ENCODE peak calls at places on chromosomes 16 and 17, in eight cellular contexts. L, G, N, X, B, J, W and T are unnamed samples.

GRCh38 chr17:43068570-43069367 is 43.7 kb downstream of the RND2 start:
- DNase-seq in L (no peak), X (no peak), W (no peak), J (no peak), B (no peak), N (no peak), G (no peak), T (no peak)

GRCh38 chr17:16986391-16986790 is 14.5 kb upstream of the TNFRSF13B start:
- DNase-seq in G (no peak), X (no peak), B (no peak), J (no peak), L (no peak), N (no peak), W (no peak), T (no peak)

GRCh38 chr16:2475413-2476344 is 752 bp downstream of the TBC1D24 start:
- DNase-seq in W (no peak), N (no peak), G (peak), B (no peak), X (peak), L (no peak), J (no peak), T (no peak)

GRCh38 chr17:64133546-64134215 is 3.7 kb upstream of the ERN1 start:
- DNase-seq in W (no peak), N (peak), J (no peak), G (no peak), X (no peak), B (no peak), L (no peak), T (no peak)

GRCh38 chr16:2030036-2030435 is 3.3 kb downstream of the NHERF2 start:
- DNase-seq in B (no peak), N (no peak), J (no peak), G (no peak), W (no peak), X (no peak), L (no peak), T (no peak)

GRCh38 chr17:58279016-58279671 is 1.6 kb downstream of the MPO start:
- DNase-seq in X (no peak), G (peak), N (peak), B (peak), J (no peak), W (no peak), L (no peak), T (no peak)

GRCh38 chr17:78172284-78173024 is 4.1 kb downstream of the SYNGR2 start:
- DNase-seq in W (no peak), B (no peak), L (no peak), X (peak), J (no peak), N (peak), G (peak), T (no peak)

GRCh38 chr17:32497431-32498205 is 10.8 kb downstream of the CDK5R1 start:
- DNase-seq in L (no peak), X (no peak), G (no peak), W (no peak), J (no peak), N (no peak), B (peak), T (no peak)

GRCh38 chr17:79574108-79574507 is 36.7 kb downstream of the RBFOX3 start:
- DNase-seq in W (no peak), N (no peak), L (no peak), B (peak), X (peak), J (no peak), G (no peak), T (no peak)

GRCh38 chr16:49992825-49993224 is 32.2 kb upstream of the CNEP1R1 start:
- DNase-seq in L (no peak), X (no peak), W (no peak), J (no peak), B (no peak), G (no peak), N (no peak), T (no peak)

DNA sequence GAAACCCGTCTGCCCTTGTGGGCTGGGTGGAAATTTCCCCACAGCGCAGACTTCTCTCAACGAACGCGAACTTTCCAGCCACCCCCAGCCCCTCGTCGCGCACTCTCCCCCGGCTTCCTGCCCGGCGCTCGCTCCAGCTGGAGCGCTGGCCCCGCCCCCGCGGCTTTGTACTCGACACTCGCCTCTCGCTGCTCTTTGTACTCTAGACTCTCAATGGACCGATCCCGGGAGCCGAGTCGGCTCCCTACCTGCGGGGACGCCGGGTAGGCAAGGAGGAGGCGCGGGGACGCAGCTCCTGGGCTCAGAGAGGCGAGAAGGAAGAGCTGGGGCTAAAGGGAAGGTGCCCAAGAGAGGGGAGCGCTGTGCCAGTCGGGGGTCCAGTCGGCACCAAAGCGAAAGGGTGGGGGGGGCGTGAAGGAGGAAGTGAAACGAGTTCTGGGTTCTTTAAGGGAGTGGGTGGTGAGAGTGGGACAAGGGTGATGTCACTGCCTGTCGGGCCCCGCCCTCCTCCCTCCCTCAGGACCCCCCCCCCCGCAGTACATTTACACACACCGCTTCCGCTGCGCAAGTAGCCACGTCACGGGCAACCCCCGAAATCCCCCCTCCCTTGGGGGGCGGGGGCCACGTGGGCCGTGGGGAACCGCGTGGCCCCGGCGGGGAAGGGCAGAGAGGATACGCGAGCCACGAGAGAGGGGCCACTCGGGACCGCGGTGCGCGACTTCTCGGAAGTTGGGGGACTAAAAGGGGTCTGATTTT is 9.7 kb downstream of the KDM6B start:
- DNase-seq in W (peak), L (peak), X (peak), J (peak), G (peak), N (peak), B (peak), T (peak)
- TF ChIP-seq POLR2AphosphoS5 in W (no peak), L (no peak), X (peak), J (peak), G (peak), N (peak), B (peak), T (peak)

GRCh38 chr17:4479982-4480751 is 18.5 kb upstream of the SPNS2 start:
- DNase-seq in G (no peak), B (no peak), X (no peak), J (no peak), N (no peak), L (no peak), W (no peak), T (no peak)

GRCh38 chr17:4485676-4486646 is 12.7 kb upstream of the SPNS2 start:
- DNase-seq in B (no peak), L (no peak), W (no peak), X (peak), N (no peak), G (no peak), J (peak), T (no peak)

GRCh38 chr17:4480929-4481898 is 17.5 kb upstream of the SPNS2 start:
- DNase-seq in B (no peak), W (no peak), J (peak), G (peak), L (no peak), X (peak), N (no peak), T (no peak)

GRCh38 chr17:4482338-4483011 is 16.2 kb upstream of the SPNS2 start:
- DNase-seq in W (no peak), L (no peak), G (peak), X (no peak), J (no peak), N (no peak), B (no peak), T (no peak)

GRCh38 chr17:4483012-4483840 is 15.5 kb upstream of the SPNS2 start:
- DNase-seq in W (no peak), N (peak), L (no peak), G (peak), B (no peak), X (no peak), J (no peak), T (no peak)
- TF ChIP-seq POLR2AphosphoS5 in W (no peak), N (peak), L (no peak), G (peak), B (no peak), X (no peak), J (no peak), T (no peak)

GRCh38 chr16:76696876-76697275 is 419.7 kb downstream of the CNTNAP4 start:
- DNase-seq in W (no peak), X (no peak), L (no peak), N (no peak), J (no peak), G (no peak), B (no peak), T (no peak)
- TF ChIP-seq POLR2AphosphoS5 in W (no peak), X (no peak), L (no peak), N (no peak), J (no peak), G (no peak), B (no peak), T (no peak)

GRCh38 chr16:5580320-5580719 is 482.7 kb upstream of the EEF2KMT start:
- DNase-seq in W (no peak), G (no peak), L (no peak), B (no peak), N (no peak), J (no peak), X (no peak), T (no peak)

GRCh38 chr16:5580772-5581171 is 483.2 kb upstream of the EEF2KMT start:
- DNase-seq in B (no peak), W (no peak), L (no peak), J (no peak), N (no peak), X (no peak), G (no peak), T (no peak)

GRCh38 chr16:5581963-5582362 is 484.4 kb upstream of the EEF2KMT start:
- DNase-seq in L (no peak), J (no peak), X (no peak), W (no peak), G (no peak), B (no peak), N (no peak), T (no peak)

GRCh38 chr16:5581428-5581827 is 483.8 kb upstream of the EEF2KMT start:
- DNase-seq in N (no peak), X (no peak), J (no peak), W (no peak), L (no peak), G (no peak), B (no peak), T (no peak)

GRCh38 chr16:5578980-5579379 is 481.4 kb upstream of the EEF2KMT start:
- DNase-seq in L (no peak), N (no peak), G (no peak), J (no peak), W (no peak), X (no peak), B (no peak), T (no peak)
- TF ChIP-seq POLR2AphosphoS5 in L (no peak), N (no peak), G (no peak), J (no peak), W (no peak), X (no peak), B (no peak), T (no peak)

DNA sequence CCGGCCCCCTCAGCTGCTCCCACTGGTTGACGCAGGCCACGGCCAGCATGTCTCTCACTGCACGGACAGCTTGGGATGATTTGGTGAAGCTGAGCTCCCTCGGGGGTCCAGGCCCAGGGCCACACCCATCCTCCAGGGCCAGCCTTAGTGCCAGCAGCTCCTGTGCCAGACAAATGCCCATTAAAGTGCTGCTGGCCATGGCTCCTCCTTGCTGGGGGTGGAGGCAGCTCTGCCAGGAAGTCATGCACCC is 2.5 kb downstream of the TRIM47 start:
- DNase-seq in L (no peak), N (no peak), J (no peak), W (peak), B (peak), G (no peak), X (no peak), T (peak)
- TF ChIP-seq POLR2AphosphoS5 in L (no peak), N (no peak), J (no peak), W (no peak), B (peak), G (no peak), X (no peak), T (peak)

GRCh38 chr16:65658339-65659275 is 536.7 kb upstream of the CDH11 start:
- DNase-seq in W (peak), L (no peak), J (no peak), G (no peak), X (no peak), N (no peak), B (no peak), T (no peak)
- TF ChIP-seq POLR2AphosphoS5 in W (peak), L (no peak), J (no peak), G (no peak), X (no peak), N (peak), B (no peak), T (no peak)